ENCODE peak calls at places on chromosomes 11 and 22, in six cellular contexts. I, O, N, A, X and R are unnamed samples.

GRCh38 chr11:45660717-45661416 is 4.6 kb downstream of the CHST1 start:
- DNase-seq in I (no peak), O (no peak), N (no peak), A (no peak), X (no peak), R (no peak)

GRCh38 chr11:78042858-78043257 is 19.8 kb upstream of the KCTD14 start:
- DNase-seq in I (no peak), O (no peak), N (no peak), A (no peak), X (no peak), R (no peak)

GRCh38 chr11:63179446-63180068 is 35.5 kb upstream of the SLC22A24 start:
- DNase-seq in I (no peak), O (no peak), N (no peak), A (no peak), X (no peak), R (no peak)

GRCh38 chr11:124322356-124322755 is 2.4 kb upstream of the OR8D2 start:
- DNase-seq in I (no peak), O (no peak), N (no peak), A (no peak), X (no peak), R (no peak)

GRCh38 chr22:20748820-20749428 is 25.0 kb upstream of the SERPIND1 start:
- DNase-seq in I (no peak), O (no peak), N (no peak), A (no peak), X (no peak), R (no peak)

GRCh38 chr22:36467042-36467810 is 14.2 kb downstream of the TXN2 start:
- DNase-seq in I (no peak), O (peak; percentile 26), N (no peak), A (peak; percentile 63), X (peak; percentile 78), R (no peak)

GRCh38 chr11:59800390-59801037 is 10.1 kb downstream of the MRPL16 start:
- DNase-seq in I (no peak), O (no peak), N (no peak), A (no peak), X (no peak), R (no peak)

GRCh38 chr11:122721201-122721963 is 65.9 kb downstream of the UBASH3B start:
- DNase-seq in I (no peak), O (no peak), N (no peak), A (no peak), X (peak; percentile 45), R (no peak)

GRCh38 chr11:1564535-1565172 is 7.4 kb downstream of the DUSP8 start:
- DNase-seq in I (peak; percentile 97), O (no peak), N (no peak), A (no peak), X (peak; percentile 80), R (peak; percentile 86)

GRCh38 chr11:122642472-122642922 is 13.0 kb upstream of the UBASH3B start:
- DNase-seq in I (no peak), O (no peak), N (no peak), A (peak; percentile 80), X (peak; percentile 82), R (no peak)

GRCh38 chr22:35914665-35915476 is 113.8 kb downstream of the RBFOX2 start:
- DNase-seq in I (peak; percentile 84), O (peak; percentile 13), N (peak; percentile 53), A (peak; percentile 91), X (peak; percentile 91), R (peak; percentile 61)

GRCh38 chr11:70924108-70924507 is 328.3 kb downstream of the SHANK2 start:
- DNase-seq in I (no peak), O (no peak), N (no peak), A (no peak), X (no peak), R (no peak)

GRCh38 chr11:114019046-114019445 is 40.5 kb upstream of the ZBTB16 start:
- DNase-seq in I (no peak), O (no peak), N (no peak), A (no peak), X (no peak), R (no peak)

GRCh38 chr11:35059040-35059439 is 79.9 kb upstream of the CD44 start:
- DNase-seq in I (no peak), O (no peak), N (no peak), A (no peak), X (no peak), R (no peak)